ENCODE peak calls at places on chromosome 12, in ten cellular contexts. N is uterus; G is kidney glomerular epithelial cell; E is stimulated activated CD8-positive, alpha-beta memory T cell treated with anti-CD3 and anti-CD28 coated beads, Interleukin-12 subunit alpha, Interleukin-12 subunit beta, amount 100 ng/mL, for 1 hour; L is tibial artery; C is stimulated activated CD4-positive, alpha-beta T cell treated with anti-CD3 and anti-CD28 coated beads, TNF-alpha, amount 100 ng/mL, for 1 hour; I is activated CD4-positive, alpha-beta T cell treated with anti-CD3 and anti-CD28 coated beads, Interleukin-2, amount 10 ng/mL, durations not matched to agents 7 days and 5 days; Z is H4; B is PC-3; F is GM03348. K is an unnamed sample.
A peak's percentile ranks its signal among the peaks of the same experiment; 100 is the strongest.

GRCh38 chr12:89286506-89286905 is 65.8 kb downstream of the DUSP6 start:
- DNase-seq in E (no peak), B (no peak), N (no peak), L (no peak), I (no peak), C (no peak), F (no peak), Z (no peak), G (no peak), K (no peak)

GRCh38 chr12:48795550-48796455 is 6.9 kb upstream of the ADCY6 start:
- DNase-seq in F (peak; percentile 89), L (peak; percentile 80), G (peak; percentile 80), Z (peak; percentile 72), E (peak; percentile 32), B (peak; percentile 93), N (peak; percentile 81), I (peak; percentile 60), C (no peak), K (peak; percentile 83)

GRCh38 chr12:68224613-68225285 is 861 bp downstream of the IL26 start:
- DNase-seq in F (peak; percentile 25), C (no peak), N (no peak), G (peak; percentile 13), I (no peak), L (no peak), E (no peak), B (peak; percentile 85), Z (no peak), K (peak; percentile 33)

GRCh38 chr12:10562306-10562933 is 51.0 kb downstream of the MAGOHB start:
- DNase-seq in N (no peak), G (peak; percentile 3), Z (peak; percentile 38), L (no peak), E (no peak), F (peak; percentile 55), B (peak; percentile 87), C (no peak), I (peak; percentile 40), K (peak; percentile 59)

GRCh38 chr12:124109760-124110159 is 136.7 kb downstream of the ZNF664 start:
- DNase-seq in G (no peak), C (no peak), L (no peak), B (peak; percentile 45), N (no peak), E (no peak), I (peak; percentile 10), F (peak; percentile 39), Z (peak; percentile 64), K (peak; percentile 54)

GRCh38 chr12:114674201-114675047 is 9.6 kb downstream of the TBX3 start:
- DNase-seq in F (no peak), N (no peak), Z (no peak), L (no peak), B (peak; percentile 44), C (no peak), I (no peak), E (no peak), G (no peak), K (peak; percentile 76)

GRCh38 chr12:14399871-14400270 is 34.4 kb downstream of the ATF7IP start:
- DNase-seq in E (no peak), L (no peak), N (no peak), B (peak; percentile 54), I (no peak), G (no peak), F (peak; percentile 26), Z (no peak), C (no peak), K (peak; percentile 91)

GRCh38 chr12:116714175-116714574 is 23.7 kb downstream of the SPRING1 start:
- DNase-seq in I (no peak), N (no peak), C (no peak), E (no peak), F (no peak), L (no peak), B (no peak), G (no peak), Z (no peak), K (no peak)

GRCh38 chr12:96240251-96240650 is 46.1 kb downstream of the ELK3 start:
- DNase-seq in I (no peak), B (no peak), G (no peak), E (no peak), Z (no peak), N (no peak), C (no peak), L (no peak), F (no peak), K (no peak)

GRCh38 chr12:128606040-128606439 is 217.7 kb downstream of the SLC15A4 start:
- DNase-seq in C (no peak), L (no peak), Z (no peak), N (no peak), F (no peak), E (no peak), I (no peak), B (no peak), G (no peak), K (no peak)

GRCh38 chr12:122421263-122421814 is 1.1 kb downstream of the CLIP1 start:
- DNase-seq in B (peak; percentile 62), N (peak; percentile 67), L (peak; percentile 59), G (no peak), Z (no peak), E (no peak), F (peak; percentile 52), C (no peak), I (peak; percentile 20), K (peak; percentile 65)

GRCh38 chr12:25518512-25518911 is 34.6 kb downstream of the LMNTD1 start:
- DNase-seq in Z (no peak), E (peak; percentile 1), N (no peak), B (no peak), C (no peak), F (peak; percentile 27), I (no peak), G (peak; percentile 44), L (no peak), K (peak; percentile 73)

GRCh38 chr12:129186952-129187351 is 333.7 kb downstream of the GLT1D1 start:
- DNase-seq in B (peak; percentile 17), L (no peak), C (no peak), Z (no peak), E (no peak), I (no peak), G (no peak), N (no peak), F (no peak), K (peak; percentile 1)

GRCh38 chr12:94761559-94761958 is 111.2 kb upstream of the TMCC3 start:
- DNase-seq in C (no peak), B (peak; percentile 96), L (no peak), I (no peak), E (no peak), Z (peak; percentile 82), F (peak; percentile 44), G (peak; percentile 79), N (no peak), K (peak; percentile 95)